ENCODE peak calls at places on chromosomes 7 and 10, in five cellular contexts. D, A, G, M and Q are unnamed samples.

GRCh38 chr7:69403169-69403568 is 195.1 kb upstream of the AUTS2 start:
- ATAC-seq in D (peak; percentile 43), A (no peak), G (no peak), M (peak; percentile 55), Q (no peak)

GRCh38 chr10:35352508-35352907 is 16.2 kb downstream of the CCNY start:
- ATAC-seq in D (no peak), A (no peak), G (no peak), M (no peak), Q (no peak)

GRCh38 chr10:103839867-103840746 is 15.3 kb downstream of the SH3PXD2A start:
- ATAC-seq in D (no peak), A (peak; percentile 7), G (no peak), M (peak; percentile 52), Q (no peak)

GRCh38 chr10:59057350-59057749 is 119.1 kb upstream of the PHYHIPL start:
- ATAC-seq in D (no peak), A (no peak), G (peak; percentile 48), M (no peak), Q (no peak)

GRCh38 chr10:58415757-58416156 is 30.5 kb downstream of the TFAM start:
- ATAC-seq in D (no peak), A (no peak), G (no peak), M (no peak), Q (no peak)

GRCh38 chr10:74585231-74586087 is 240.9 kb upstream of the KAT6B start:
- ATAC-seq in D (no peak), A (peak; percentile 59), G (no peak), M (peak; percentile 70), Q (no peak)

GRCh38 chr10:110220383-110220782 is 13.0 kb downstream of the MXI1 start:
- ATAC-seq in D (no peak), A (peak; percentile 26), G (peak; percentile 33), M (peak; percentile 36), Q (no peak)

GRCh38 chr7:112994666-112995065 is 92.0 kb downstream of the GPR85 start:
- ATAC-seq in D (no peak), A (no peak), G (no peak), M (no peak), Q (no peak)

GRCh38 chr7:155002411-155003214 is at the start of gene PAXIP1:
- ATAC-seq in D (peak; percentile 72), A (peak; percentile 72), G (peak; percentile 79), M (peak; percentile 70), Q (peak; percentile 79)

GRCh38 chr10:14569274-14570060 is 205.2 kb downstream of the FAM107B start:
- ATAC-seq in D (no peak), A (peak; percentile 69), G (no peak), M (no peak), Q (no peak)

GRCh38 chr10:45373783-45374450 is at the start of gene ALOX5:
- ATAC-seq in D (peak; percentile 60), A (peak; percentile 93), G (peak; percentile 73), M (peak; percentile 77), Q (peak; percentile 60)

GRCh38 chr10:74292871-74293427 is 141.9 kb downstream of the ADK start:
- ATAC-seq in D (no peak), A (no peak), G (no peak), M (no peak), Q (no peak)

GRCh38 chr7:68629-69028 is 123.7 kb upstream of the FAM20C start:
- ATAC-seq in D (no peak), A (no peak), G (no peak), M (no peak), Q (no peak)

GRCh38 chr10:11891776-11892486 is 68.8 kb downstream of the PROSER2 start:
- ATAC-seq in D (no peak), A (no peak), G (no peak), M (no peak), Q (no peak)

GRCh38 chr7:114787556-114787955 is 134.3 kb upstream of the MDFIC start:
- ATAC-seq in D (no peak), A (no peak), G (no peak), M (no peak), Q (no peak)

GRCh38 chr7:132240262-132240661 is 336.0 kb downstream of the PLXNA4 start:
- ATAC-seq in D (no peak), A (no peak), G (no peak), M (no peak), Q (no peak)

GRCh38 chr10:129655679-129656031 is 188.6 kb downstream of the MGMT start:
- ATAC-seq in D (no peak), A (no peak), G (no peak), M (no peak), Q (no peak)

GRCh38 chr7:1509226-1509625 is 5.0 kb upstream of the INTS1 start:
- ATAC-seq in D (no peak), A (no peak), G (no peak), M (no peak), Q (no peak)

GRCh38 chr7:1505731-1506550 is 1.8 kb upstream of the INTS1 start:
- ATAC-seq in D (peak; percentile 30), A (no peak), G (no peak), M (no peak), Q (no peak)

GRCh38 chr7:1510780-1511154 is 6.6 kb upstream of the INTS1 start:
- ATAC-seq in D (no peak), A (no peak), G (no peak), M (no peak), Q (no peak)

GRCh38 chr7:1511829-1512422 is 7.7 kb upstream of the INTS1 start:
- ATAC-seq in D (no peak), A (no peak), G (no peak), M (no peak), Q (no peak)

DNA sequence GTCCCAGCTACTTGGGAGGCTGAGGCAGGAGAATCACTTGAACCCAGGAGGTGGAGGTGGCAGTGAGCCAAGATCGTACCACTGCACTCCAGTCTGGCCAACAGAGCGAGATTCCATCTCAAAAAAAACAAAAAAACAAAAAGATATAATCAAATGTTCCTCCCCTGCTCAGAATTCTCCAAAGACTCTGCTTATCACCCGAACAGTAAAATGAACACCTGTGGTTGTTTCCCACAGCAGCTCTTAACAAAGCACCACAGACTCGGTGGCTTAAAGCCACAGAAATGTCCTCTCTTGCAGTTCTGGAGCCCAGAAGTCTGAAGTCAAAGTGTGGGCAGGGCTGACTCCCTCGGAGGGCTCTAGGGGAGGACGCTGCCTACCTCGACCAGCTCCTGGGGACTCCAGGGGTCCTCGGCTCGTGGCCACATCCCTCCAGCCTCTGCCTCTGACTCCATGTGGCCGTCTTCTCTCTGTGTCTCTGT is 4.1 kb upstream of the INTS1 start:
- ATAC-seq in D (no peak), A (peak; percentile 18), G (no peak), M (no peak), Q (no peak)
- H3K4me1 ChIP-seq in D (peaks cover 54% of the 10 kb centered on the region), A (peaks cover 4% of the 10 kb centered on the region), G (no peaks in the 10 kb centered on the region), M (peaks cover 20% of the 10 kb centered on the region), Q (peaks cover 23% of the 10 kb centered on the region)

GRCh38 chr7:150313870-150314269 is 9.3 kb upstream of the LRRC61 start:
- ATAC-seq in D (no peak), A (no peak), G (no peak), M (no peak), Q (no peak)

GRCh38 chr7:150314639-150315239 is 8.4 kb upstream of the LRRC61 start:
- ATAC-seq in D (no peak), A (no peak), G (no peak), M (no peak), Q (no peak)

GRCh38 chr7:150311146-150311545 is 12.0 kb upstream of the LRRC61 start:
- ATAC-seq in D (no peak), A (no peak), G (no peak), M (no peak), Q (no peak)

GRCh38 chr7:150311711-150312110 is 11.4 kb upstream of the LRRC61 start:
- ATAC-seq in D (no peak), A (no peak), G (no peak), M (no peak), Q (no peak)

DNA sequence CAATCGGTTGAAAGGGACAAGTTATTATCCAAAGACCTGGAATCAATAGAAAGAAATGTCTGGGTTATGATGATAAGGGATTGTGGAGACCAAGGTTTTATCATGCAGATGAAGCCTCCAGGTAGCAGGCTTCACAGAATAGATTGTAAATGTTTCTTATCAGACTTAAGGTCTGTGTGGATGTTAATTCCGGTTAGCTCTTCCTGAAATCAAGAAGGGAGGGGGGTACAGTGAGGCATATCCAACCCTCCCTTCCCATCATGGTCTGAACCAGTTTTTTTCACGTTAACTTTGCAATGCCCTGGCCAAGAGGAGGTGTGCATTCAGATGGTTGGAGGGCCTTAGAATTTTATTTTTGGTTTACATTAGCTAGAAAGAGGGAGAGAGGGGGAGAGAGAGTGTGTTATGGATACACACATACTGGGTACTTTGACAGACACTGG is 9.8 kb upstream of the LRRC61 start:
- ATAC-seq in D (no peak), A (no peak), G (no peak), M (no peak), Q (no peak)
- H3K4me3 ChIP-seq in D (no peak overlapping the region), A (no peak overlapping the region), G (no peak overlapping the region), M (no peak overlapping the region), Q (no peak overlapping the region)

GRCh38 chr10:32341596-32341995 is 5.4 kb downstream of the EPC1 start:
- ATAC-seq in D (no peak), A (no peak), G (no peak), M (no peak), Q (no peak)
- H3K4me1 ChIP-seq in D (peaks cover 24% of the 10 kb centered on the region), A (peaks cover 60% of the 10 kb centered on the region), G (no peaks in the 10 kb centered on the region), M (peaks cover 91% of the 10 kb centered on the region), Q (peaks cover 90% of the 10 kb centered on the region)

DNA sequence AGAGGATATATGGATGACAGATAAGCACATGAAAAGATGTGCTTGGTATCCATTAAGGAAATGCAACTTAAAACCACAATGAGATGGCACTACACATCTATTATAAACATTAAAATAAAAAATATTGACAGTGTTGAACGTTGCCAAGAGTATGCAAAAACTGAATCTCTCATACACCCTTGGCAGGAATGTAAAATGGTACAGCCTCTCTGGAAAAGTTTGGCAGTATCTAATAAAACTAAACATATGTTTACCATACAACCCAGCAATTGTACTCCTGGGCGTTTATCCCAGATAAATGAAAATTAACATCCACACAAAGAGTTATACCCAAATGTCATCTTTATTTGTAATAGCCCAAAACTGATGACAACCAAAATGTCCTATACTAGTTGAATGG is 5.4 kb downstream of the CEP41 start:
- ATAC-seq in D (no peak), A (no peak), G (no peak), M (no peak), Q (no peak)
- H3K4me3 ChIP-seq in D (no peak overlapping the region), A (no peak overlapping the region), G (no peak overlapping the region), M (no peak overlapping the region), Q (no peak overlapping the region)

GRCh38 chr7:47405286-47405904 is 176.5 kb downstream of the TNS3 start:
- ATAC-seq in D (no peak), A (peak; percentile 18), G (no peak), M (peak; percentile 26), Q (peak; percentile 48)
- H3K4me1 ChIP-seq in D (peaks cover 56% of the 10 kb centered on the region), A (peaks cover 24% of the 10 kb centered on the region), G (peaks cover 1% of the 10 kb centered on the region), M (peaks cover 27% of the 10 kb centered on the region), Q (peaks cover 16% of the 10 kb centered on the region)

GRCh38 chr10:61905446-61905725 is 3.9 kb downstream of the ARID5B start:
- ATAC-seq in D (no peak), A (no peak), G (no peak), M (no peak), Q (no peak)
- H3K4me3 ChIP-seq in D (no peak overlapping the region), A (no peak overlapping the region), G (no peak overlapping the region), M (no peak overlapping the region), Q (no peak overlapping the region)